ENCODE peak calls at places on chromosomes 7 and 10, in ten cellular contexts. M is epithelial cell of esophagus, R is astrocyte of the spinal cord, S is heart left ventricle, O is cardiac muscle cell, N is GM20000, L is neural crest cell, J is B cell, G is body of pancreas, V is nephron progenitor cell. Y is an unnamed sample.

GRCh38 chr10:67609996-67610793 is 85.8 kb downstream of the CTNNA3 start:
- DNase-seq in M (no peak), R (peak; percentile 62), S (no peak), O (peak; percentile 45), N (no peak), L (no peak), J (no peak), G (no peak), V (no peak), Y (no peak)

GRCh38 chr10:32073676-32074075 is 17.5 kb upstream of the KIF5B start:
- DNase-seq in M (no peak), R (no peak), S (no peak), O (peak; percentile 57), N (no peak), L (no peak), J (no peak), G (no peak), V (no peak), Y (no peak)

GRCh38 chr10:119633538-119634218 is 17.5 kb upstream of the BAG3 start:
- DNase-seq in M (no peak), R (no peak), S (no peak), O (no peak), N (no peak), L (no peak), J (no peak), G (no peak), V (no peak), Y (no peak)

GRCh38 chr7:139131622-139132021 is 22.1 kb upstream of the ZC3HAV1 start:
- DNase-seq in M (no peak), R (no peak), S (no peak), O (no peak), N (no peak), L (no peak), J (no peak), G (no peak), V (no peak), Y (no peak)

GRCh38 chr10:92074126-92074887 is 150.7 kb downstream of the BTAF1 start:
- DNase-seq in M (peak; percentile 28), R (no peak), S (no peak), O (peak; percentile 25), N (no peak), L (no peak), J (no peak), G (no peak), V (no peak), Y (no peak)

GRCh38 chr10:26269754-26270153 is 53.2 kb downstream of the GAD2 start:
- DNase-seq in M (peak; percentile 3), R (peak; percentile 8), S (no peak), O (peak; percentile 40), N (peak; percentile 18), L (peak; percentile 8), J (peak; percentile 4), G (no peak), V (peak; percentile 18), Y (peak; percentile 15)

GRCh38 chr7:90766814-90767564 is 170.9 kb downstream of the CDK14 start:
- DNase-seq in M (peak; percentile 56), R (peak; percentile 64), S (peak; percentile 71), O (peak; percentile 93), N (no peak), L (no peak), J (no peak), G (peak; percentile 91), V (peak; percentile 10), Y (no peak)

GRCh38 chr7:100545636-100546128 is 6.7 kb downstream of the AGFG2 start:
- DNase-seq in M (peak; percentile 73), R (peak; percentile 94), S (no peak), O (peak; percentile 91), N (peak; percentile 69), L (no peak), J (no peak), G (peak; percentile 84), V (no peak), Y (no peak)

DNA sequence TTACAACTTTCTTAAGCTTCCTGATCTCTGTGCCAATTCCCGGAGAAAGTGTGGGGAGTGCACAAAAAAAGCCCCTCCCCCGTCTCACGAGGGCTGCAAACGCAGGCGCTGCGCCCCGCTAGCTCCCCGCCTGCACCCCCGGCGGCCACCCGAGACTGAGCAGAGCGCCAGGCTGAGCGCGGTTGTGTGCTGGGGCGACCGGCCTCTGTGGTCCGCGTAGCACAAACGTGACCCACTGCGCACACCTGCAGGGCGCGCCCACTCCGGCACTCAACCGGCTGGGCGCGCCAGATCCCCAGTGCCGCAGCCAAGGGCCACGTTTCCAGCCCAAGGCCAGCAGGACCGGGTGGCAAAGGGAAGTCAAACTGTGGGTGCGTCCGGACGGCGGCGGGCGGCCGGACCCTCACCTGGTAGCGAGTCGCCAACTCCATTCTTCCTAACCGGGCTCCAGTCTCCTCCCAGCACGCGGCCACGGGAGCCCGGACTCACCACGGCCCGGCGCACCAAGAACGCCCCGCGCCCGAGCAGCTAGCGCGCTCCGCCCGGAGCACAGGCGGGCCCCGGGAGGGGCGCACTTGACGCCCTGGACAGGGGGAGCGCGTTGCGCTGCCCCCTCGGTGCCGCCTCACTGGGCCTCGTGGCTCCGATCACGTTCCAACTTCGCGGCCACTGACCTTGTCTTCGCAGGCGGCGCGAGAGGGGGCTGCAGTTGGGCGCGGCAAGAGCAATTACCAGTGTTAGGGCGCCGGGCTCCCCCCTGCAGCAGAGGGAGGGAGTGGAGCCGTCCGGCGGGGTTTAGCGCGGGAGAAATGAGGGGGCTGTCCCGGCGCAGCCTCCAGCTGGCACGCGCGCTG is at the start of gene CDCA7L:
- DNase-seq in M (peak; percentile 73), R (peak; percentile 79), S (peak; percentile 87), O (peak; percentile 82), N (peak; percentile 89), L (peak; percentile 65), J (peak; percentile 94), G (peak; percentile 81), V (peak; percentile 78), Y (peak; percentile 68)
- TF ChIP-seq CTCF in M (no peak), R (peak; percentile 1), S (no peak), O (no peak), N (no peak), L (no peak), J (peak; percentile 17), G (peak; percentile 27), V (no peak), Y (no peak)

GRCh38 chr10:103396789-103397087 is 312 bp downstream of the PDCD11 start:
- DNase-seq in M (peak; percentile 6), R (no peak), S (no peak), O (no peak), N (no peak), L (no peak), J (no peak), G (no peak), V (no peak), Y (no peak)

GRCh38 chr10:103395754-103396066 is 565 bp downstream of the ATP5MK start:
- DNase-seq in M (peak; percentile 11), R (peak; percentile 19), S (no peak), O (peak; percentile 38), N (no peak), L (no peak), J (peak; percentile 10), G (no peak), V (peak; percentile 27), Y (no peak)

GRCh38 chr10:103394180-103394579 is 2.1 kb downstream of the ATP5MK start:
- DNase-seq in M (no peak), R (no peak), S (no peak), O (peak; percentile 4), N (no peak), L (no peak), J (no peak), G (no peak), V (no peak), Y (no peak)

GRCh38 chr10:103397191-103397825 is 882 bp downstream of the PDCD11 start:
- DNase-seq in M (peak; percentile 51), R (no peak), S (no peak), O (peak; percentile 4), N (no peak), L (no peak), J (no peak), G (peak; percentile 8), V (peak; percentile 9), Y (no peak)

DNA sequence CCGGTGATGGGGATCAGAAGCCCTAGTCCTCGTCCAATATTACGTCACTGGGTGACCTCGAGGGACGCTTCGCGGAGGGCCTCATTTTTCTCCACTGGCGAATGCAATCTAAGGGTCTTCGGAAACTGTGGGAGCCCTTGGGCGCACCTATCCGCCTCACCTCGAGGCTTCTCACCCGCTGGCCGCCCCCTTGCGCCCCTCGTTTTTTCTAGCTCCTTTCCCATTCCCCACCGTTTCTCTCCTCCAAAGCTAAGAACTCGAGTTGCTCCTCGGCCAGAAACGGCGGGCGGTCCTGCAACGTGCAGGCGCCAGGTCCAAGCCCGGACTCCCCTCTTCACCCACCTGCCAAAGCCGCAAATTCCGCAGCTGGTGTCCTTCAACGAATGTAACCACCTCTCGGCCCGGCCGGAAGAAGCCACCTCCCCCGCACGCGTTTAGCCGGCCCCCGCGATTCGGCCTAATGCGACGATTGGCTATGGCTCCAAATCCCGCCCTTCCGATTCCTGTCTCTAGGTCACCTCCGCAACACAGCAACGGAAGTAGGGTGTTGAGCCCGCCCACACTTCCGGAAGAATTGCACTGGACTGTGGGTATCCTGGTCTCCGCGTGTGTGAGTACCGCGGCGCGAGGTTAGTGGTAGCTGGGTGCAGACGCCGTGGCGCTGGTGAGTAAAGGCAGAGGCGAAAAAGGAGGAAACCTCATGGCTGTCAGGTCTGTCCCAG is at the start of the genes ATP5MK and PDCD11:
- DNase-seq in M (peak; percentile 99), R (peak; percentile 97), S (peak; percentile 97), O (peak; percentile 99), N (peak; percentile 92), L (peak; percentile 86), J (peak; percentile 94), G (peak; percentile 99), V (peak; percentile 95), Y (peak; percentile 91)
- TF ChIP-seq CTCF in M (peak; percentile 23), R (peak; percentile 32), S (peak; percentile 27), O (peak; percentile 18), N (no peak), L (peak; percentile 24), J (no peak), G (peak; percentile 27), V (no peak), Y (no peak)

DNA sequence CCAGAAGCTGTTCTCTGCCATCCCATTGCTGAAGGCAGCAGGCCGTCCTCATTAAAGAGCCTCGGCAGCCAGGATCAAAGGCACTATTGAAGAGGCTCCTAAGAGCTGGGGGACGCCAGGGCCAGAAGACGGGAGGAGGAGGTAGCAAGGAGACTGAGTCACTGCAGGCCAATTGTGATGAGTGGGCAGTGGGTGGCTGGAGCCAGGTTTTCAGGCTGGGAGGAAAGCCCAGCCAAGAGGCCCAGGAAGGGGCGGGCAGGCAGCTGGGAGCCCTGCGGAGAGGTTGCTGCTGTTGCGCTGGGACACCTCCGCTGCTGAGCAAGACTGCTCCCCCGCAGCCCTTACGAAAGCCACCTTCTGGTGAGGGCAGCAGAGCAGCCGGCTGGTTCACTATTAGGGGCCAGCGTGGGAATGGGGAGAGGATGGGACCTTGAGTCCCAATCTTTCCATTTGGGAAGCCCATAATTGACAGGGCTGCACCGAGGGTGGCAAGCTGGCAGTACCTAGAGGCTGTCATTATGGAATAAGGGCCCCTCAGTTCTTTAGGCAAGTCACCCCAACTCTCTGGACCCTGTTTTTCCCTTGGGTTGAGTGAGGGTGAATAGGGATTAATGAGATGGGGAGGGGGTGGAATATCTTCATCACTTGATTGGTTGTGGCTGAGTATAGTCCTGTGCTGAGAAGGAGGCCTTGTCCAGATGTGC is 48.4 kb downstream of the UNC5B start:
- DNase-seq in M (peak; percentile 63), R (peak; percentile 90), S (peak; percentile 73), O (peak; percentile 95), N (no peak), L (no peak), J (no peak), G (no peak), V (peak; percentile 50), Y (no peak)
- TF ChIP-seq CTCF in M (no peak), R (no peak), S (peak; percentile 7), O (peak; percentile 26), N (no peak), L (no peak), J (no peak), G (no peak), V (no peak), Y (no peak)

DNA sequence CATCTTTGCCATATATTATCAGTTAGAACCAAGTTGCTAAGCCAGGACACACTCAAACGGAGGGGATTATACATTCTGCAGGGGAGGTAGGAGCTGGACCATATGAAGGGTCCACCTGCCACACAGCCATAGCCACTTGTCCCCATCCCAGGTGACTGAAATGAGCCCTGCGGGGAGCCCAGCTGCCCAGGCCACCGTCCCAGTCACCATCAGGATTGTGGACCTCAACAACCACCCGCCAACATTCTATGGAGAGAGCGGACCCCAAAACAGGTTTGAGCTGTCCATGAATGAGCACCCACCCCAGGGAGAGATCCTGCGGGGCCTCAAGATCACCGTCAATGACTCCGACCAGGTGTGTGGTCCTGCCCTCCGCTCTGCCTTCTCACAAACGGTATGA is 13.7 kb downstream of the CDHR1 start:
- DNase-seq in M (no peak), R (no peak), S (no peak), O (no peak), N (no peak), L (no peak), J (no peak), G (no peak), V (no peak), Y (no peak)
- TF ChIP-seq CTCF in M (no peak), R (no peak), S (no peak), O (no peak), N (no peak), L (no peak), J (no peak), G (no peak), V (no peak), Y (no peak)

Y was measured in endothelial cell.